ENCODE peak calls at places on chromosomes 7 and 10, in five cellular contexts. C, M, O, D and T are unnamed samples.

GRCh38 chr10:75556320-75556719 is 124.9 kb downstream of the LRMDA start:
- DNase-seq in C (no peak), M (no peak), O (no peak), D (no peak), T (no peak)

GRCh38 chr10:80416401-80417098 is 8.2 kb downstream of the PRXL2A start:
- DNase-seq in C (peak), M (no peak), O (no peak), D (no peak), T (no peak)

GRCh38 chr10:75294518-75294865 is 58.7 kb upstream of the COMTD1 start:
- DNase-seq in C (no peak), M (peak), O (no peak), D (no peak), T (peak)

GRCh38 chr7:44666566-44666965 is 60.1 kb downstream of the OGDH start:
- DNase-seq in C (no peak), M (no peak), O (no peak), D (no peak), T (no peak)

GRCh38 chr10:60480865-60481563 is 91.3 kb upstream of the ANK3 start:
- DNase-seq in C (no peak), M (no peak), O (no peak), D (no peak), T (peak)

GRCh38 chr7:128909605-128910568 is 622 bp downstream of the KCP start:
- DNase-seq in C (peak), M (peak), O (no peak), D (no peak), T (no peak)

GRCh38 chr7:17044868-17045267 is 163.1 kb upstream of the AGR3 start:
- DNase-seq in C (no peak), M (no peak), O (no peak), D (no peak), T (no peak)

GRCh38 chr7:138756591-138757222 is 41.1 kb upstream of the TMEM213 start:
- DNase-seq in C (no peak), M (no peak), O (no peak), D (no peak), T (no peak)

GRCh38 chr7:2903686-2904162 is 59.6 kb upstream of the GNA12 start:
- DNase-seq in C (no peak), M (no peak), O (no peak), D (no peak), T (no peak)

GRCh38 chr7:11437987-11438386 is 394.0 kb downstream of the THSD7A start:
- DNase-seq in C (no peak), M (no peak), O (no peak), D (no peak), T (no peak)

GRCh38 chr7:38656976-38657375 is 25.8 kb upstream of the AMPH start:
- DNase-seq in C (no peak), M (no peak), O (no peak), D (no peak), T (no peak)

GRCh38 chr10:5971886-5972285 is 5.5 kb downstream of the IL15RA start:
- DNase-seq in C (no peak), M (no peak), O (no peak), D (no peak), T (no peak)

GRCh38 chr10:46552526-46553237 is 3.8 kb downstream of the GPRIN2 start:
- DNase-seq in C (peak), M (no peak), O (no peak), D (no peak), T (no peak)

GRCh38 chr10:32179836-32180235 is 123.6 kb upstream of the KIF5B start:
- DNase-seq in C (no peak), M (no peak), O (no peak), D (no peak), T (no peak)

GRCh38 chr7:43584200-43584586 is 1.3 kb downstream of the STK17A start:
- DNase-seq in C (no peak), M (no peak), O (no peak), D (no peak), T (no peak)

GRCh38 chr10:78687616-78688015 is 381.1 kb upstream of the ZMIZ1 start:
- DNase-seq in C (no peak), M (no peak), O (no peak), D (no peak), T (no peak)

GRCh38 chr7:137880432-137880831 is 33.7 kb upstream of the DGKI start:
- DNase-seq in C (no peak), M (no peak), O (no peak), D (no peak), T (no peak)

GRCh38 chr7:158740013-158740656 is 35.5 kb upstream of the NCAPG2 start:
- DNase-seq in C (no peak), M (no peak), O (no peak), D (no peak), T (peak)

GRCh38 chr10:65482848-65483247 is 1443.0 kb upstream of the LRRTM3 start:
- DNase-seq in C (no peak), M (no peak), O (no peak), D (no peak), T (no peak)

GRCh38 chr7:22627136-22627535 is 99.9 kb upstream of the IL6 start:
- DNase-seq in C (no peak), M (no peak), O (no peak), D (no peak), T (no peak)

GRCh38 chr7:21426286-21426957 is 1.5 kb upstream of the SP4 start:
- DNase-seq in C (no peak), M (no peak), O (no peak), D (no peak), T (no peak)